ENCODE peak calls at places on chromosomes 3 and 15, in nine cellular contexts. H is endothelial cell of umbilical vein, Q is adrenal gland, R is PC-9, E is right cardiac atrium, B is body of pancreas, C is AG04450, U is neuronal stem cell, O is vagina. T is an unnamed sample.

GRCh38 chr3:119294889-119295769 is 946 bp downstream of the ARHGAP31 start:
- DNase-seq in U (peak; percentile 29), R (peak; percentile 25), Q (peak; percentile 28), C (no peak), B (peak; percentile 40), O (no peak), E (peak; percentile 65), H (peak; percentile 73), T (peak; percentile 74)

GRCh38 chr15:82621970-82622369 is 25.2 kb downstream of the CPEB1 start:
- DNase-seq in H (no peak), U (no peak), E (no peak), O (no peak), R (no peak), C (no peak), B (no peak), Q (no peak), T (no peak)

GRCh38 chr3:165682734-165683133 is 154.5 kb downstream of the BCHE start:
- DNase-seq in R (no peak), E (no peak), O (no peak), U (no peak), C (no peak), B (no peak), Q (no peak), H (no peak), T (no peak)

GRCh38 chr3:134810052-134810435 is 15.0 kb downstream of the EPHB1 start:
- DNase-seq in C (no peak), U (no peak), E (no peak), R (no peak), O (no peak), H (no peak), B (no peak), Q (no peak), T (no peak)

GRCh38 chr15:98413973-98414546 is 234.3 kb upstream of the IGF1R start:
- DNase-seq in H (no peak), B (no peak), U (no peak), O (no peak), E (peak; percentile 74), C (no peak), Q (no peak), R (no peak), T (no peak)

GRCh38 chr3:132641837-132642538 is 17.6 kb downstream of the ACAD11 start:
- DNase-seq in R (no peak), H (peak; percentile 72), E (no peak), C (no peak), O (no peak), U (peak; percentile 27), Q (no peak), B (no peak), T (no peak)

GRCh38 chr15:92097473-92098178 is 244.1 kb downstream of the SLCO3A1 start:
- DNase-seq in E (no peak), B (peak; percentile 40), O (no peak), U (peak; percentile 68), Q (peak; percentile 39), H (peak; percentile 57), C (peak; percentile 16), R (no peak), T (no peak)

GRCh38 chr3:114104414-114104813 is 47.9 kb downstream of the QTRT2 start:
- DNase-seq in E (no peak), U (no peak), H (no peak), R (no peak), O (no peak), B (no peak), Q (no peak), C (no peak), T (no peak)

DNA sequence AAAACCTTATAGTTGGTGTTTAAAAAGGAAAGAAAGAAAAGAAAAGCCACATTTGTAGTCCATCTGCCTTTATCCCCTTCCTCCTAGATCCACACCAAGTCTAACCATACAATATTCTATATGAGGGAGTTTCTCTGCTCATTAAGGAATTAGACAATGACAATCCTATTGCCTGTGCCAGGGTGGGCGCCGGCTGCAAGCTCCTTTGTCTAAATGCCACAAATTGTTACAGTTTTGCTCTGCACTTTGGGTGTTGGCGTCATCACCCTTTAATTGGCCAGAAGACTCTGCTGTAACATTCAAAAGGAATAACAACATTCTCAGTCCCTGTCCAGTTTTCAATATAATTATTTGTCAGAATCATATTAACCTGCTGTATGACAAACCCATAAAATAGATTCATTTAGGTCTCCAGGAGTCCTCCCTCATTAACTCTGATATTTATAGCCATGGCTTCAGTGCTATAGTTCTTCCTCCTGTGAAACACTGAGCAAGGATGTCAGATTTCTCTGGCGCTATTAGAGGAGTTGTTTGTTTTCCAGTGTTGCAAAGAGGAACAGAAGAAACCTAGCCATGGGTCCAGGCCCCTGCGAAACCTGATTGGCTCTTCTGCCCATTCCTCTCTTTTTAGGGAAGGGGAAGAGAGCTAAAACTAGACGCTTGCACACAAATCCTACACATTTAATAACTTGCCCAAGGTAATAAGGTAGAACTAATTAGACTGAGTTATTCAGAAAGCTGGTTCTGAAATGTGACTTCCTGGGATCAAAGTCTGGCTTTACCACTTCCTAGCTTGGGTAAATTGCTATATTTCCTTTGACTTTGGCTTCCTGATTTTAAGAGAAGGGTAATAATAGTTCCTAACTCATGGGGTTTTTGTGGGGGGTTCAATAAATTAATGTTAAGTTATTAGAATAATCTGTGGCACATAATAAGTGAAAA is 112.4 kb downstream of the CD47 start:
- DNase-seq in C (no peak), B (no peak), H (no peak), O (no peak), E (no peak), U (no peak), R (no peak), Q (no peak), T (no peak)
- H3K4me3 ChIP-seq in C (no peak overlapping the region), B (no peak overlapping the region), H (no peak overlapping the region), O (no peak overlapping the region), E (no peak overlapping the region), U (no peak overlapping the region), R (no peak overlapping the region), Q (no peak overlapping the region), T (no peak overlapping the region)

GRCh38 chr15:25070357-25070963 is 115.7 kb downstream of the SNRPN start:
- DNase-seq in E (no peak), H (no peak), B (no peak), O (no peak), U (no peak), R (no peak), Q (no peak), C (no peak), T (no peak)

GRCh38 chr15:25068696-25069095 is 113.9 kb downstream of the SNRPN start:
- DNase-seq in O (no peak), E (no peak), C (no peak), B (no peak), R (no peak), Q (no peak), U (no peak), H (no peak), T (no peak)

GRCh38 chr15:25067725-25068309 is 113.0 kb downstream of the SNRPN start:
- DNase-seq in R (no peak), C (no peak), B (no peak), E (no peak), H (no peak), O (no peak), U (no peak), Q (no peak), T (peak; percentile 26)

GRCh38 chr15:25072857-25073476 is 118.2 kb downstream of the SNRPN start:
- DNase-seq in C (no peak), O (no peak), U (no peak), Q (no peak), H (no peak), E (no peak), R (no peak), B (no peak), T (no peak)
- H3K9me3 ChIP-seq in C (peaks cover 97% of the 10 kb centered on the region), O (peaks cover 96% of the 10 kb centered on the region), U (peaks cover 100% of the 10 kb centered on the region), Q (peaks cover 99% of the 10 kb centered on the region), H (peaks cover 64% of the 10 kb centered on the region), E (peaks cover 91% of the 10 kb centered on the region), R (no peaks in the 10 kb centered on the region), B (peaks cover 32% of the 10 kb centered on the region), T (peaks cover 97% of the 10 kb centered on the region)

GRCh38 chr3:24497942-24498341 is 3.3 kb upstream of the THRB start:
- DNase-seq in R (no peak), Q (no peak), E (no peak), C (no peak), O (no peak), H (no peak), U (no peak), B (no peak), T (no peak)

GRCh38 chr3:24498796-24499195 is 4.1 kb upstream of the THRB start:
- DNase-seq in U (no peak), H (no peak), Q (no peak), O (no peak), E (no peak), B (no peak), R (no peak), C (no peak), T (no peak)

GRCh38 chr3:24495334-24495994 is 814 bp upstream of the THRB start:
- DNase-seq in Q (peak; percentile 74), U (peak; percentile 31), E (peak; percentile 84), R (peak; percentile 65), H (no peak), B (peak; percentile 73), O (no peak), C (no peak), T (peak; percentile 76)

GRCh38 chr3:24498391-24498790 is 3.7 kb upstream of the THRB start:
- DNase-seq in E (no peak), Q (no peak), O (no peak), B (no peak), U (no peak), H (no peak), C (no peak), R (no peak), T (no peak)

DNA sequence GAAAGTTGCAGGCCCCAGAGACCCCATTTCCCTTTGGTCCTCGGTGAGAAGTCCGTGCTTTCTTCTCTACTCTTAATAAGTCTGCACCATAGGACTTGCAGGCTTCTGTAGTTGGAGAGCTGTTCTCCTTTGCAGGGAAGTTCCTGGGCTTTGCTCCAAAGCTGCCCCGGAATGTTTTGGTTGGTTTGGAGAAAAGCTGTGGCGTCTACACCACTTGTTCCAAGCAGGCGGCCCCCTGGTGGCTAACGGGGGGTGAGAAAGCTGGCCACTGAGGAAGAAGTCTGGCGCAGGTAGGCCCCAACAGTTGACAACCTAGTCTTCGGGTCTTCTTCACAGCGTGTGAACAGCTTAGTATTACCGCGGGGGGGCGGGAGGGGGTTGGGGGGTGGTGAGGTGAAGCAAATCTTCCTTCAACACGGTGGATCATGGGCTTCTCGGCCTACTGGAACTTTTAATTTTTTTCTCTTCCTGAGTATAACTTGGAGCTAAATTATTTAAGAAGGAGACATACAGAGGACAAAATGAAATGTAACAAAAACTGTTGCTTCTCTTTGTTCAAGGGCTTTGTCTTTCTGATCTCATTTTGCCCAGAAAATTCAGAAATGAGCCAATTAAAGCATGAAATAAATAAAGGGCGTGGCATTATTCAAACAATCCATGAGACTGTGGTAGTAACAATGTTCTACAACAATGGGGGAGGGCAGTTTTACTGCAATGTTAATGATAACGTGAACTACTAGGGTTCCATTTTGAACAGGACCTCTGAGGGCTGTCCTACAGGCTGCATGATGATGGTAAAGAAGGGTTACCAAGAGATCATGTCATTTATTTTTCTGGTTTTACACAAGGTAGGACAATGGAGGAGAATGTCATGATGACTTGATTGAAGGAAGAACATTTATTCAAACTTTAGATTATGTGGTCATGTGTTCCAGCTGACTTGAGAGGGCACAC is 2.2 kb upstream of the THRB start:
- DNase-seq in E (peak; percentile 91), B (peak; percentile 90), O (no peak), C (peak; percentile 4), Q (peak; percentile 71), H (peak; percentile 46), U (peak; percentile 35), R (peak; percentile 45), T (peak; percentile 91)
- H3K4me3 ChIP-seq in E (no peak overlapping the region), B (no peak overlapping the region), O (no peak overlapping the region), C (no peak overlapping the region), Q (no peak overlapping the region), H (no peak overlapping the region), U (no peak overlapping the region), R (no peak overlapping the region), T (no peak overlapping the region)

DNA sequence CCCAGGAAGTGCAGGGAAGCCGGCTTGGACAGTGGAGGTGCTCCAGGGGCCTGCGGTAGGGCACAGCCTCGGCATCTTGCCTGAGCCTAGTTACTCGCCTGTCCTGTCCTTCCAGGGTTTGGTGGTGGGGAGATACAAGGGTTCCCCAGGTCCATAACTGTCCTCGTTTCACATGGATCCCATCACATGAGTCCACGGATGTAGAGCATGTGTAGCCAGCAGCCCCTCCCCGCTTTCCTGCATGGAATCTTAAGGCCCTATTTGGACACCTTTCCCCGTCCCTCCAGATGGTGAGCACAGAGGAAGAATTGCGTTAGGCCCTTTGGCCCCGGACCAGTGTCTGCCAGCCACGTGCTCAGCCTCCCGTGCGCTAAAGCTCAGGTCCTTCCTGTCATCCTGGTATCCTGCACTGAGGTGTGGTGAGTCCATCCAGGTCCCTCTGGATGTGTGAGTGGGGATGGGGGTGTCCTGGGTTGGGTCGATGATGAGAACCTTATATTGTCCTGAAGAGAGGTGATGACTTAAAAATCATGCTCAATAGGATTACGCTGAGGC is 230.4 kb downstream of the SNRPN start:
- DNase-seq in H (no peak), B (no peak), O (no peak), Q (no peak), R (no peak), U (no peak), E (no peak), C (no peak), T (peak; percentile 27)
- H3K9me3 ChIP-seq in H (peaks cover 8% of the 10 kb centered on the region), B (no peaks in the 10 kb centered on the region), O (peaks cover 5% of the 10 kb centered on the region), Q (no peaks in the 10 kb centered on the region), R (no peaks in the 10 kb centered on the region), U (no peaks in the 10 kb centered on the region), E (no peaks in the 10 kb centered on the region), C (peaks cover 100% of the 10 kb centered on the region), T (no peaks in the 10 kb centered on the region)

T was measured in sigmoid colon.